ENCODE peak calls at places on chromosomes 4 and X, in five cellular contexts. N is mesenchymal stem cell, Z is GM23248, X is right atrium auricular region, M is vagina. Y is an unnamed sample.
A peak's percentile ranks its signal among the peaks of the same experiment; 100 is the strongest.

GRCh38 chr4:185424905-185425599 is 712 bp downstream of the UFSP2 start:
- DNase-seq in N (peak; percentile 20), Z (no peak), X (no peak), M (no peak), Y (no peak)

GRCh38 chrX:63764946-63765345 is 20.1 kb downstream of the ARHGEF9 start:
- DNase-seq in N (no peak), Z (peak; percentile 54), X (no peak), M (no peak), Y (no peak)

GRCh38 chrX:68929332-68930150 is 100.7 kb downstream of the EFNB1 start:
- DNase-seq in N (peak; percentile 62), Z (peak; percentile 74), X (peak; percentile 61), M (no peak), Y (no peak)

GRCh38 chr4:140052050-140052449 is 101.9 kb downstream of the MAML3 start:
- DNase-seq in N (peak; percentile 46), Z (peak; percentile 73), X (no peak), M (no peak), Y (peak; percentile 48)

GRCh38 chr4:118353452-118353851 is 649 bp upstream of the PRSS12 start:
- DNase-seq in N (no peak), Z (peak; percentile 24), X (no peak), M (no peak), Y (no peak)

GRCh38 chr4:21470531-21470930 is 478.0 kb downstream of the KCNIP4 start:
- DNase-seq in N (peak; percentile 73), Z (peak; percentile 69), X (no peak), M (no peak), Y (no peak)

GRCh38 chrX:104370089-104370488 is 115.4 kb upstream of the ESX1 start:
- DNase-seq in N (peak; percentile 17), Z (peak; percentile 2), X (no peak), M (no peak), Y (no peak)

GRCh38 chr4:59247032-59247431 is 1953.1 kb upstream of the ADGRL3 start:
- DNase-seq in N (peak; percentile 1), Z (peak; percentile 2), X (no peak), M (no peak), Y (no peak)

GRCh38 chr4:3736806-3737205 is 29.4 kb upstream of the ADRA2C start:
- DNase-seq in N (no peak), Z (no peak), X (no peak), M (no peak), Y (no peak)

GRCh38 chr4:106618920-106619319 is 250.3 kb upstream of the GIMD1 start:
- DNase-seq in N (no peak), Z (peak; percentile 39), X (no peak), M (no peak), Y (no peak)

GRCh38 chr4:104966349-104967033 is 180.2 kb upstream of the TET2 start:
- DNase-seq in N (no peak), Z (no peak), X (no peak), M (no peak), Y (no peak)

GRCh38 chr4:98625399-98625798 is 33.0 kb downstream of the TSPAN5 start:
- DNase-seq in N (no peak), Z (peak; percentile 39), X (no peak), M (no peak), Y (no peak)

GRCh38 chrX:130091976-130092522 is 18.2 kb downstream of the ELF4 start:
- DNase-seq in N (no peak), Z (no peak), X (no peak), M (no peak), Y (no peak)

GRCh38 chrX:28398352-28398751 is 188.9 kb upstream of the IL1RAPL1 start:
- DNase-seq in N (no peak), Z (no peak), X (no peak), M (no peak), Y (no peak)

GRCh38 chrX:100928660-100929613 is at the start of gene XKRX:
- DNase-seq in N (no peak), Z (peak; percentile 53), X (no peak), M (no peak), Y (no peak)

GRCh38 chr4:663438-664428 is 10.3 kb downstream of the ATP5ME start:
- DNase-seq in N (no peak), Z (no peak), X (no peak), M (no peak), Y (no peak)

GRCh38 chr4:13548059-13548983 is 4.0 kb upstream of the NKX3-2 start:
- DNase-seq in N (peak; percentile 54), Z (peak; percentile 39), X (no peak), M (no peak), Y (no peak)

GRCh38 chr4:175413561-175413960 is 398.5 kb downstream of the GPM6A start:
- DNase-seq in N (no peak), Z (peak; percentile 27), X (no peak), M (no peak), Y (no peak)

GRCh38 chrX:86047174-86047991 is at the start of gene CHM:
- DNase-seq in N (peak; percentile 86), Z (peak; percentile 87), X (peak; percentile 75), M (no peak), Y (peak; percentile 14)

GRCh38 chrX:30489323-30489722 is 88.2 kb downstream of the TASL start:
- DNase-seq in N (no peak), Z (peak; percentile 1), X (no peak), M (no peak), Y (no peak)

GRCh38 chr4:118967393-118967792 is 78.7 kb downstream of the SYNPO2 start:
- DNase-seq in N (peak; percentile 75), Z (peak; percentile 74), X (peak; percentile 64), M (no peak), Y (peak; percentile 37)

GRCh38 chr4:99818661-99819060 is 2.0 kb downstream of the DAPP1 start:
- DNase-seq in N (no peak), Z (no peak), X (no peak), M (no peak), Y (no peak)
- H3K4me3 ChIP-seq in N (no peak overlapping the region), Z (no peak overlapping the region), X (no peak overlapping the region), M (no peak overlapping the region), Y (no peak overlapping the region)

GRCh38 chr4:39620551-39620950 is 18.1 kb downstream of the SMIM14 start:
- DNase-seq in N (no peak), Z (peak; percentile 58), X (no peak), M (no peak), Y (no peak)

GRCh38 chr4:39614487-39615162 is 24.0 kb downstream of the SMIM14 start:
- DNase-seq in N (peak; percentile 85), Z (peak; percentile 84), X (no peak), M (no peak), Y (no peak)

GRCh38 chr4:39613093-39613656 is 25.5 kb downstream of the SMIM14 start:
- DNase-seq in N (peak; percentile 68), Z (peak; percentile 56), X (no peak), M (no peak), Y (no peak)

GRCh38 chr4:39617534-39617933 is 21.1 kb downstream of the SMIM14 start:
- DNase-seq in N (no peak), Z (no peak), X (no peak), M (no peak), Y (no peak)

GRCh38 chr4:39616651-39617050 is 22.0 kb downstream of the SMIM14 start:
- DNase-seq in N (no peak), Z (peak; percentile 61), X (no peak), M (no peak), Y (no peak)
- H3K4me1 ChIP-seq in N (peaks cover 10% of the 10 kb centered on the region), Z (peaks cover 64% of the 10 kb centered on the region), X (peaks cover 38% of the 10 kb centered on the region), M (peaks cover 22% of the 10 kb centered on the region), Y (peaks cover 60% of the 10 kb centered on the region)

DNA sequence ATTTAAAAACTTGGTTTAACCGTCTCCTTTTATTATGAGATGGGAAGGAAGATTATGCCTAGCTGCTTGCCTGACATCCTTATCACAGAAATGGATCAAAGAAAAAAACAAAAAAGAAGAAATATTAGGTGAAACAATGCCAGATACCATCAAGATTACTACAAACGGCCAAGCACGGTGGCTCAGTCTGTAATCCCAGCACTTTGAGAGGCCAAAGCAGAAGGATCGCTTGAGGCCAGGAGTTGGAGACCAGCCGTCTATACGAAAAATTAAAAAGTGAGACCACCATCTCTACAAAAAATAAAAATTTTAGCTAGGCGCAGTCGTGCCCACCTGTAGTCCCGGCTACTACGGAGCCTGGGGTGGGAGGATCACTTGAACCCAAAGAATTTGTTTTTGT is 2.3 kb downstream of the FRYL start:
- DNase-seq in N (no peak), Z (peak; percentile 23), X (no peak), M (no peak), Y (no peak)
- H3K4me3 ChIP-seq in N (peak overlapping the region; percentile 96), Z (peak overlapping the region; percentile 98), X (peak overlapping the region; percentile 91), M (no peak overlapping the region), Y (peak overlapping the region; percentile 99)

GRCh38 chr4:139017861-139018260 is 2.3 kb downstream of the NOCT start:
- DNase-seq in N (no peak), Z (peak; percentile 31), X (no peak), M (no peak), Y (no peak)
- H3K4me1 ChIP-seq in N (peaks cover 19% of the 10 kb centered on the region), Z (peaks cover 46% of the 10 kb centered on the region), X (peaks cover 32% of the 10 kb centered on the region), M (peaks cover 24% of the 10 kb centered on the region), Y (peaks cover 12% of the 10 kb centered on the region)

Y was measured in tibial nerve.